ENCODE peak calls at places on chromosomes 4 and X, in five cellular contexts. H is neural progenitor cell, P is SK-N-SH, G is MM.1S, S is hepatocyte. X is an unnamed sample.

GRCh38 chrX:149881081-149881711 is at the start of gene MAGEA8:
- DNase-seq in H (peak; percentile 8), P (peak; percentile 45), G (no peak), S (no peak), X (no peak)

GRCh38 chr4:23455482-23455881 is 434.4 kb downstream of the PPARGC1A start:
- DNase-seq in H (peak; percentile 60), P (no peak), G (no peak), S (peak; percentile 38), X (peak; percentile 9)

GRCh38 chrX:46319750-46320149 is 225.5 kb downstream of the ZNF674 start:
- DNase-seq in H (no peak), P (no peak), G (no peak), S (no peak), X (no peak)

GRCh38 chr4:184653650-184654049 is 4.1 kb downstream of the PRIMPOL start:
- DNase-seq in H (no peak), P (no peak), G (no peak), S (no peak), X (no peak)

GRCh38 chr4:88802585-88803285 is 105.1 kb upstream of the NAP1L5 start:
- DNase-seq in H (no peak), P (no peak), G (no peak), S (no peak), X (no peak)

GRCh38 chrX:129115104-129115503 is 408.2 kb downstream of the SMARCA1 start:
- DNase-seq in H (peak; percentile 72), P (peak; percentile 47), G (peak; percentile 48), S (peak; percentile 58), X (peak; percentile 56)

GRCh38 chrX:16465081-16465876 is 184.7 kb upstream of the S100G start:
- DNase-seq in H (no peak), P (no peak), G (no peak), S (no peak), X (no peak)

GRCh38 chr4:2220016-2220620 is 21.8 kb downstream of the HAUS3 start:
- DNase-seq in H (peak; percentile 89), P (peak; percentile 63), G (peak; percentile 75), S (peak; percentile 88), X (peak; percentile 77)

GRCh38 chr4:184676093-184676492 is 26.6 kb downstream of the PRIMPOL start:
- DNase-seq in H (no peak), P (no peak), G (no peak), S (no peak), X (no peak)

GRCh38 chrX:13427441-13428054 is 107.7 kb upstream of the ATXN3L start:
- DNase-seq in H (no peak), P (no peak), G (no peak), S (no peak), X (no peak)

GRCh38 chrX:53263597-53264094 is 17.7 kb downstream of the IQSEC2 start:
- DNase-seq in H (no peak), P (no peak), G (no peak), S (no peak), X (no peak)

GRCh38 chr4:86036729-86037128 is 323.1 kb downstream of the MAPK10 start:
- DNase-seq in H (no peak), P (no peak), G (peak; percentile 36), S (no peak), X (no peak)

GRCh38 chr4:76252271-76252653 is 741 bp downstream of the FAM47E start:
- DNase-seq in H (no peak), P (no peak), G (no peak), S (no peak), X (no peak)

GRCh38 chrX:154002215-154002719 is 17.4 kb downstream of the IRAK1 start:
- DNase-seq in H (peak; percentile 30), P (no peak), G (peak; percentile 67), S (peak; percentile 35), X (no peak)

GRCh38 chr4:94791701-94792100 is 33.9 kb downstream of the BMPR1B start:
- DNase-seq in H (no peak), P (no peak), G (no peak), S (no peak), X (no peak)

GRCh38 chrX:130264573-130264972 is 4.1 kb downstream of the ZNF280C start:
- DNase-seq in H (no peak), P (no peak), G (peak; percentile 31), S (no peak), X (no peak)

GRCh38 chrX:103688949-103689348 is 2.5 kb upstream of the MORF4L2 start:
- DNase-seq in H (peak; percentile 61), P (peak; percentile 27), G (peak; percentile 41), S (peak; percentile 78), X (peak; percentile 59)

GRCh38 chr4:64158648-64159326 is 250.5 kb downstream of the TECRL start:
- DNase-seq in H (peak; percentile 82), P (peak; percentile 28), G (peak; percentile 96), S (peak; percentile 81), X (peak; percentile 66)

DNA sequence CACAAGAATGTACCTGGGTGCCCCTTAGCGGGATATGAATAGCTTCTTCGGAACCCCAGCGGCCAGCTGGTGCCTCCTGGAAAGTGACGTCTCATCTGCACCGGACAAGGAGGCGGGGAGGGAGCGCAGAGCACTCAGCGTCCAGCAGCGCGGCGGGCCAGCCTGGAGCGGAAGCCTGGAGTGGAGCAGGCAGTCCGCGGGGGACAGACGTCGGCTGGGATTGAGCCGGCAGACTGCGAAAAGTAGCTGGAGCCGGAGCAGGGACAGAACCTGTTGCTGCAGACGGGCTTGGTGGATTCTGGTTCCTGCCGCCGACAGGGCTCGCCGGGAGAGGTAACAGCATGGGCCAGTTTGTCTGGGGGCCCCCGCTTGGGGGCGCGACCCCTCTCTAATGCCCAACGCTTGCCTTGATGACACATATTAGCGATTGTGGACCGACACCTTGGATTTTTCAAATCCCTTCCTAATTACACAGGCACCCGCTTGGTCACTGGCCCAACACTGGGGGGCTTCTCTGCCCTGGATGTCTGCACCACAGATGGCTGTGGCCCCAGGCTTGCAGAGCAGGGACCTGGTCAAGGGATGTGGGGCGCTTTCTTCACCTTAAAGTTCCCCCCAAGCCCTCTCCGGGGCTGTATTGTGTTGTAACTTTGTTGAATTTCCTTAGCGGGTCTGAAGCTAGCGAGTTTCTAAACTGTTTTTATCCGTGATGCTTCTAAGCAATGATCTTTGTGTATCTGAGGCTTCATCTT is at the start of gene NPFFR2:
- DNase-seq in H (peak; percentile 77), P (peak; percentile 62), G (no peak), S (peak; percentile 64), X (no peak)
- TF ChIP-seq EZH2phosphoT487 in H (no peak), P (no peak), G (no peak), S (no peak), X (no peak)

DNA sequence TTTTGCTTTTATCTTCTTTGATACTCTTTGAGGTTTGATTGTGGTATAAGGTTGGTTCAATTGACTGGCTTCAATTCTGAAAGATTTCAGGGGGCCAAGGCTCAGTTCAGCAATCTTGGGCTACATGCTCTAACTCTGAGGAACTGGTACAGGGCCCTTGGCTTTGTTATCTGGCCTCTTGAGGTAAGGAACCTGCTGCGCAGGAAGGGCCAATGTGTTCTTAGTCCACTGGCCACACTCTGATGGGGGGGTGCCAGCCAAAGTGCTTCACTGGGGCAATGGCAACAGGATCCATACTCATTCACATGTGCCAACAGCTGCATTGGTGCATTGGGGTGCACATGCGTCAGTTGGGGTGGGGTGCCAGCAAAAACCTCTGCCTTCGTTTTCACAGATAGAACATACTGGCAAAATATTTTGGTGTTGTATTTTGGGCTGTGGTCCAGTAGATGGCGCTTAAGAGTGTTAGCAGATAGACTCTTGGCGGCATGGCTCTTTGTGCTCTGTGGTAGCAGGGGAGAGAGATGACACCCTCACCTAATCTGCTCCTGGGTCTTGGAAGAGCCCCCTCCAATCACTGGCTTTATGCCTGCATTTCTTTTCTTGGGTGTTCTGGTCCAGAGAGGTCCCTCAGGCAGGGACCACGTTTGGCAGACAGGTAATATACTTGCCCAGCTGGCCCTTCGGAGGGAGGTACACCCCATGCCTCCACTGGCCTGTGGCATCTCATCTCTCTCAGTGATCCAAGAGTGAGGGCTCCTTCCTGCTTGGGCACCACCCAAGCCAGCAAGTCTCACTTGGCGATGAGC is 42.9 kb downstream of the NDST3 start:
- DNase-seq in H (peak; percentile 52), P (peak; percentile 24), G (peak; percentile 42), S (peak; percentile 30), X (peak; percentile 41)
- TF ChIP-seq CTCF in H (peak; percentile 60), P (peak; percentile 68), G (peak; percentile 62), S (peak; percentile 34), X (peak; percentile 77)

GRCh38 chr4:7416745-7417432 is 17.8 kb downstream of the PSAPL1 start:
- DNase-seq in H (no peak), P (peak; percentile 2), G (no peak), S (no peak), X (no peak)

GRCh38 chr4:7415927-7416686 is 18.6 kb downstream of the PSAPL1 start:
- DNase-seq in H (no peak), P (no peak), G (no peak), S (no peak), X (no peak)

GRCh38 chr4:7419961-7420660 is 14.6 kb downstream of the PSAPL1 start:
- DNase-seq in H (no peak), P (no peak), G (no peak), S (no peak), X (no peak)

GRCh38 chr4:7417639-7418038 is 17.1 kb downstream of the PSAPL1 start:
- DNase-seq in H (no peak), P (peak; percentile 4), G (no peak), S (no peak), X (no peak)

GRCh38 chr4:7418131-7418943 is 16.4 kb downstream of the PSAPL1 start:
- DNase-seq in H (no peak), P (peak; percentile 3), G (no peak), S (no peak), X (no peak)
- TF ChIP-seq EZH2phosphoT487 in H (no peak), P (no peak), G (no peak), S (no peak), X (no peak)

DNA sequence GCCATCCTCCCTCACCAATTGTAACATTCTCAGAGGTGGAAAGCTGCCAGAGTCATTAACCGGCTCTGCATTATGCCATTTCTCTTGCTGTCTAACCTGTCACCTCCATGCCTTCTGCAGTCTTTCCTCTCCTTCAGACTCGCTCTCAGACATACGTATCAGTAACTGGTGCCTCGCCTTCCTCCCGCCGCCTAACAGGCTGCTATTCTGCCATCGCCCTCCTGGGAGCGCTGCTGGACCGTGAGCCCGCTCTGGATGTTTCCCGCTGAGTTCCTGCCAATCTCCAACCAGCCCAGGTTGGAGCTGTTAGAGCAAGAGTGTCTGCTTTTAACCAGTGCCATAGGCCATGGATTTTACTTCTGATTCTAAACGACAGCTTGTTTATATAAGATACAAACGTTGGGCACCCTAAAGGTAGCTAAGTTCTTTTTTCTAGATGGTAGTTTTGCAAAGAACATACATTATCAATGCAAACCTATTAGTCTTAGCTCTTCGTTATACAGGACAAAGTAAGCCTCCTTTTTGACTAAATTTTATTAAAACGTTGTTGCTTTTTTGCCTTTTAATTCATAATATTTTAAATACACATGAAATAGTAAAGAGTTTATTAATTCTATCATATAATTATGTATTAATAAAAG is 59.5 kb upstream of the NEIL3 start:
- DNase-seq in H (peak; percentile 86), P (peak; percentile 70), G (no peak), S (peak; percentile 87), X (peak; percentile 54)
- TF ChIP-seq CTCF in H (peak; percentile 96), P (peak; percentile 98), G (peak; percentile 6), S (peak; percentile 99), X (peak; percentile 90)

DNA sequence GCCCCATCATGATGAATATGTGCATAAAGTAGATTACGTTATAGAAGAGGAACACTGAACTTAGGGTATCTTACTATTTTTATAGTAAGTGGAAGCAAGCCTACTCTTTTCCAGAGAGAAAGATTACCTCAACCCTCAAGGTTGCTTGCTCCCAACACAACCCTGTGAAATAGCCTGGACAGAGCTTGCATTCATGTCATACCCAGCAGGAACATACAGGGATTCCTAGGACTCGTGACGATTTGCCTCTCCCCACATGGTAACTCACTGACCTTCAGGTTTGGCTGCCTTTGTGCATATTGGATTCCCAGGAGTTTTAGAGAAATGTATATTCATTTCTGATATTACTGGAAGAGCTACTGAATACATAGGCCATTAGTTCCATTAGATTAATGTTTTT is 80.5 kb downstream of the BLTP1 start:
- DNase-seq in H (no peak), P (no peak), G (no peak), S (no peak), X (no peak)
- TF ChIP-seq EZH2phosphoT487 in H (no peak), P (no peak), G (no peak), S (no peak), X (no peak)